ENCODE peak calls at places on chromosomes 6 and 20, in seven cellular contexts. One of them, this sample, is unnamed.

GRCh38 chr6:159307246-159307790 is 138.1 kb downstream of the FNDC1 start:
- DNase-seq in mesenchymal stem cell: no peak
- DNase-seq in H9: no peak
- DNase-seq in IMR-90: no peak
- DNase-seq in mesendoderm: no peak
- DNase-seq in H1: no peak
- DNase-seq in trophoblast cell: peak
- DNase-seq in this sample: no peak

GRCh38 chr20:50248104-50248631 is 57.5 kb downstream of the CEBPB start:
- DNase-seq in mesenchymal stem cell: peak
- DNase-seq in H9: no peak
- DNase-seq in IMR-90: peak
- DNase-seq in mesendoderm: no peak
- DNase-seq in H1: no peak
- DNase-seq in trophoblast cell: peak
- DNase-seq in this sample: no peak

GRCh38 chr20:22303523-22303922 is 280.8 kb downstream of the FOXA2 start:
- DNase-seq in mesenchymal stem cell: no peak
- DNase-seq in H9: no peak
- DNase-seq in IMR-90: no peak
- DNase-seq in mesendoderm: peak
- DNase-seq in H1: no peak
- DNase-seq in trophoblast cell: no peak
- DNase-seq in this sample: no peak

GRCh38 chr6:10386260-10386659 is 28.6 kb downstream of the TFAP2A start:
- DNase-seq in mesenchymal stem cell: no peak
- DNase-seq in H9: no peak
- DNase-seq in IMR-90: no peak
- DNase-seq in mesendoderm: no peak
- DNase-seq in H1: no peak
- DNase-seq in trophoblast cell: no peak
- DNase-seq in this sample: peak

GRCh38 chr6:46010771-46011170 is 4.9 kb downstream of the CLIC5 start:
- DNase-seq in mesenchymal stem cell: no peak
- DNase-seq in H9: no peak
- DNase-seq in IMR-90: no peak
- DNase-seq in mesendoderm: no peak
- DNase-seq in H1: no peak
- DNase-seq in trophoblast cell: no peak
- DNase-seq in this sample: no peak

GRCh38 chr6:161744211-161745067 is 470.6 kb upstream of the AGPAT4 start:
- DNase-seq in mesenchymal stem cell: no peak
- DNase-seq in H9: no peak
- DNase-seq in IMR-90: no peak
- DNase-seq in mesendoderm: no peak
- DNase-seq in H1: no peak
- DNase-seq in trophoblast cell: no peak
- DNase-seq in this sample: no peak

GRCh38 chr6:157434349-157435016 is 53.5 kb downstream of the ZDHHC14 start:
- DNase-seq in mesenchymal stem cell: no peak
- DNase-seq in H9: no peak
- DNase-seq in IMR-90: no peak
- DNase-seq in mesendoderm: no peak
- DNase-seq in H1: no peak
- DNase-seq in trophoblast cell: peak
- DNase-seq in this sample: no peak

GRCh38 chr6:30685157-30685976 is 1.1 kb downstream of the PPP1R18 start:
- DNase-seq in mesenchymal stem cell: peak
- DNase-seq in H9: no peak
- DNase-seq in IMR-90: no peak
- DNase-seq in mesendoderm: peak
- DNase-seq in H1: no peak
- DNase-seq in trophoblast cell: no peak
- DNase-seq in this sample: no peak

GRCh38 chr6:100808638-100809275 is 72.4 kb downstream of the ASCC3 start:
- DNase-seq in mesenchymal stem cell: peak
- DNase-seq in H9: no peak
- DNase-seq in IMR-90: peak
- DNase-seq in mesendoderm: no peak
- DNase-seq in H1: no peak
- DNase-seq in trophoblast cell: no peak
- DNase-seq in this sample: no peak

GRCh38 chr6:108083349-108083748 is 8.8 kb upstream of the OSTM1 start:
- DNase-seq in mesenchymal stem cell: peak
- DNase-seq in H9: no peak
- DNase-seq in IMR-90: no peak
- DNase-seq in mesendoderm: no peak
- DNase-seq in H1: no peak
- DNase-seq in trophoblast cell: peak
- DNase-seq in this sample: no peak

GRCh38 chr6:36724514-36725385 is 27.1 kb downstream of the RAB44 start:
- DNase-seq in mesenchymal stem cell: peak
- DNase-seq in H9: peak
- DNase-seq in IMR-90: peak
- DNase-seq in mesendoderm: peak
- DNase-seq in H1: peak
- DNase-seq in trophoblast cell: peak
- DNase-seq in this sample: no peak

GRCh38 chr6:25302156-25302555 is 23.0 kb downstream of the CARMIL1 start:
- DNase-seq in mesenchymal stem cell: no peak
- DNase-seq in H9: no peak
- DNase-seq in IMR-90: no peak
- DNase-seq in mesendoderm: no peak
- DNase-seq in H1: no peak
- DNase-seq in trophoblast cell: no peak
- DNase-seq in this sample: no peak

GRCh38 chr6:84227434-84228197 is at the start of gene CEP162:
- DNase-seq in mesenchymal stem cell: peak
- DNase-seq in H9: peak
- DNase-seq in IMR-90: peak
- DNase-seq in mesendoderm: peak
- DNase-seq in H1: peak
- DNase-seq in trophoblast cell: peak
- DNase-seq in this sample: peak

GRCh38 chr6:31734703-31735500 is 1.4 kb downstream of the CLIC1 start:
- DNase-seq in mesenchymal stem cell: peak
- DNase-seq in H9: peak
- DNase-seq in IMR-90: peak
- DNase-seq in mesendoderm: peak
- DNase-seq in H1: peak
- DNase-seq in trophoblast cell: peak
- DNase-seq in this sample: peak

GRCh38 chr6:44537306-44538049 is 150.0 kb downstream of the CDC5L start:
- DNase-seq in mesenchymal stem cell: no peak
- DNase-seq in H9: peak
- DNase-seq in IMR-90: no peak
- DNase-seq in mesendoderm: no peak
- DNase-seq in H1: peak
- DNase-seq in trophoblast cell: no peak
- DNase-seq in this sample: no peak

GRCh38 chr20:34209111-34209510 is 32.1 kb upstream of the ASIP start:
- DNase-seq in mesenchymal stem cell: no peak
- DNase-seq in H9: no peak
- DNase-seq in IMR-90: no peak
- DNase-seq in mesendoderm: no peak
- DNase-seq in H1: no peak
- DNase-seq in trophoblast cell: no peak
- DNase-seq in this sample: no peak

GRCh38 chr20:40361916-40362315 is 327.1 kb downstream of the MAFB start:
- DNase-seq in mesenchymal stem cell: no peak
- DNase-seq in H9: no peak
- DNase-seq in IMR-90: no peak
- DNase-seq in mesendoderm: no peak
- DNase-seq in H1: no peak
- DNase-seq in trophoblast cell: no peak
- DNase-seq in this sample: no peak

GRCh38 chr6:10190042-10190441 is 224.8 kb downstream of the TFAP2A start:
- DNase-seq in mesenchymal stem cell: no peak
- DNase-seq in H9: no peak
- DNase-seq in IMR-90: no peak
- DNase-seq in mesendoderm: peak
- DNase-seq in H1: no peak
- DNase-seq in trophoblast cell: peak
- DNase-seq in this sample: no peak

GRCh38 chr20:33789109-33789857 is 21.9 kb upstream of the CHMP4B start:
- DNase-seq in mesenchymal stem cell: peak
- DNase-seq in H9: no peak
- DNase-seq in IMR-90: peak
- DNase-seq in mesendoderm: peak
- DNase-seq in H1: no peak
- DNase-seq in trophoblast cell: peak
- DNase-seq in this sample: no peak

GRCh38 chr20:45288376-45288775 is 18.3 kb upstream of the RBPJL start:
- DNase-seq in mesenchymal stem cell: no peak
- DNase-seq in H9: no peak
- DNase-seq in IMR-90: no peak
- DNase-seq in mesendoderm: no peak
- DNase-seq in H1: no peak
- DNase-seq in trophoblast cell: no peak
- DNase-seq in this sample: no peak

GRCh38 chr6:73169111-73169510 is 56.2 kb downstream of the KHDC1L start:
- DNase-seq in mesenchymal stem cell: no peak
- DNase-seq in H9: no peak
- DNase-seq in IMR-90: peak
- DNase-seq in mesendoderm: no peak
- DNase-seq in H1: no peak
- DNase-seq in trophoblast cell: no peak
- DNase-seq in this sample: no peak

GRCh38 chr6:159887761-159888160 is 3.0 kb upstream of the MAS1 start:
- DNase-seq in mesenchymal stem cell: no peak
- DNase-seq in H9: no peak
- DNase-seq in IMR-90: no peak
- DNase-seq in mesendoderm: no peak
- DNase-seq in H1: no peak
- DNase-seq in trophoblast cell: peak
- DNase-seq in this sample: no peak

GRCh38 chr20:47620808-47621805 is 119.4 kb downstream of the NCOA3 start:
- DNase-seq in mesenchymal stem cell: peak
- DNase-seq in H9: no peak
- DNase-seq in IMR-90: peak
- DNase-seq in mesendoderm: peak
- DNase-seq in H1: no peak
- DNase-seq in trophoblast cell: peak
- DNase-seq in this sample: peak

GRCh38 chr6:127554435-127555006 is 22.5 kb upstream of the C6orf58 start:
- DNase-seq in mesenchymal stem cell: peak
- DNase-seq in H9: peak
- DNase-seq in IMR-90: peak
- DNase-seq in mesendoderm: peak
- DNase-seq in H1: no peak
- DNase-seq in trophoblast cell: peak
- DNase-seq in this sample: peak

GRCh38 chr6:20411544-20411943 is 9.9 kb downstream of the E2F3 start:
- DNase-seq in mesenchymal stem cell: no peak
- DNase-seq in H9: no peak
- DNase-seq in IMR-90: no peak
- DNase-seq in mesendoderm: no peak
- DNase-seq in H1: no peak
- DNase-seq in trophoblast cell: no peak
- DNase-seq in this sample: no peak

GRCh38 chr6:20409427-20409971 is 7.8 kb downstream of the E2F3 start:
- DNase-seq in mesenchymal stem cell: peak
- DNase-seq in H9: no peak
- DNase-seq in IMR-90: no peak
- DNase-seq in mesendoderm: no peak
- DNase-seq in H1: no peak
- DNase-seq in trophoblast cell: no peak
- DNase-seq in this sample: no peak

GRCh38 chr6:20411953-20412352 is 10.3 kb downstream of the E2F3 start:
- DNase-seq in mesenchymal stem cell: no peak
- DNase-seq in H9: no peak
- DNase-seq in IMR-90: no peak
- DNase-seq in mesendoderm: no peak
- DNase-seq in H1: no peak
- DNase-seq in trophoblast cell: no peak
- DNase-seq in this sample: no peak

GRCh38 chr6:20412674-20413073 is 11.0 kb downstream of the E2F3 start:
- DNase-seq in mesenchymal stem cell: no peak
- DNase-seq in H9: no peak
- DNase-seq in IMR-90: no peak
- DNase-seq in mesendoderm: no peak
- DNase-seq in H1: no peak
- DNase-seq in trophoblast cell: no peak
- DNase-seq in this sample: no peak

GRCh38 chr6:20408851-20409250 is 7.2 kb downstream of the E2F3 start:
- DNase-seq in mesenchymal stem cell: no peak
- DNase-seq in H9: no peak
- DNase-seq in IMR-90: no peak
- DNase-seq in mesendoderm: no peak
- DNase-seq in H1: no peak
- DNase-seq in trophoblast cell: no peak
- DNase-seq in this sample: no peak
- H3K4me2 ChIP-seq in mesenchymal stem cell: no peak
- H3K4me2 ChIP-seq in H9: peak
- H3K4me2 ChIP-seq in IMR-90: no peak
- H3K4me2 ChIP-seq in mesendoderm: no peak
- H3K4me2 ChIP-seq in H1: no peak
- H3K4me2 ChIP-seq in trophoblast cell: no peak
- H3K4me2 ChIP-seq in this sample: no peak

DNA sequence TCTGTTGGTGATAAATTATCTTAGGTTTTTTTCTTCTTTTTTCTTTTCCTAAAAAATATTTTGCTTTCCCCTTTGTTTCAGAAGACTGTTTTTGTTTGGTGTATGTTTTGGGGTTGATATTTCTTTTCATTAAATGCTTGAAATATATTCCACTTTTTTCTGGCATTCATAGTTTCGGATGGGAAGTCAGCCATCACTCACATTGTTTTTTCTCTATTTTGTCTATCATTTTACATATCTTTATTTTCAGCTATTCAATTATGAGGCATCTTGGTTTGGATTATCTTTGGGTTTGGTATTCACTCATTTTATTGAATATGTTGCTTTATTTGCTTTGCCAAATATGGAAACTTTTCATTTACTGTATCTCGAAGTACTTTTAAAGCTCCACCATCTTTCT is 600.5 kb upstream of the EYS start:
- DNase-seq in mesenchymal stem cell: peak
- DNase-seq in H9: no peak
- DNase-seq in IMR-90: no peak
- DNase-seq in mesendoderm: peak
- DNase-seq in H1: no peak
- DNase-seq in trophoblast cell: no peak
- DNase-seq in this sample: no peak
- H3K27ac ChIP-seq in mesenchymal stem cell: no peak
- H3K27ac ChIP-seq in H9: no peak
- H3K27ac ChIP-seq in IMR-90: no peak
- H3K27ac ChIP-seq in mesendoderm: no peak
- H3K27ac ChIP-seq in H1: no peak
- H3K27ac ChIP-seq in trophoblast cell: no peak
- H3K27ac ChIP-seq in this sample: no peak

GRCh38 chr6:90811596-90812226 is 224.8 kb upstream of the MAP3K7 start:
- DNase-seq in mesenchymal stem cell: no peak
- DNase-seq in H9: no peak
- DNase-seq in IMR-90: no peak
- DNase-seq in mesendoderm: no peak
- DNase-seq in H1: no peak
- DNase-seq in trophoblast cell: no peak
- DNase-seq in this sample: no peak

GRCh38 chr6:90809035-90809434 is 222.2 kb upstream of the MAP3K7 start:
- DNase-seq in mesenchymal stem cell: no peak
- DNase-seq in H9: no peak
- DNase-seq in IMR-90: no peak
- DNase-seq in mesendoderm: peak
- DNase-seq in H1: no peak
- DNase-seq in trophoblast cell: no peak
- DNase-seq in this sample: no peak
- H3K18ac ChIP-seq in mesenchymal stem cell: no peak
- H3K18ac ChIP-seq in H9: no peak
- H3K18ac ChIP-seq in IMR-90: no peak
- H3K18ac ChIP-seq in mesendoderm: peak
- H3K18ac ChIP-seq in H1: no peak
- H3K18ac ChIP-seq in trophoblast cell: no peak
- H3K18ac ChIP-seq in this sample: no peak

GRCh38 chr20:44218441-44218840 is 7.9 kb upstream of the OSER1 start:
- DNase-seq in mesenchymal stem cell: no peak
- DNase-seq in H9: no peak
- DNase-seq in IMR-90: no peak
- DNase-seq in mesendoderm: no peak
- DNase-seq in H1: no peak
- DNase-seq in trophoblast cell: no peak
- DNase-seq in this sample: no peak
- H3K4me2 ChIP-seq in mesenchymal stem cell: no peak
- H3K4me2 ChIP-seq in H9: no peak
- H3K4me2 ChIP-seq in IMR-90: no peak
- H3K4me2 ChIP-seq in mesendoderm: no peak
- H3K4me2 ChIP-seq in H1: no peak
- H3K4me2 ChIP-seq in trophoblast cell: no peak
- H3K4me2 ChIP-seq in this sample: no peak